ENCODE peak calls at places on chromosome 22, in eight cellular contexts. One of them, this sample, is unnamed. For H3K4me1, the result is how much of the 10 kb centered on the place peaks cover.

GRCh38 chr22:22546490-22546889 is 12.6 kb downstream of the PRAME start:
- DNase-seq in CD8-positive, alpha-beta T cell: no peak
- DNase-seq in fibroblast of lung: peak
- DNase-seq in mesendoderm: no peak
- DNase-seq in CD8-positive, alpha-beta memory T cell: no peak
- DNase-seq in PC-9: no peak
- DNase-seq in naive thymus-derived CD4-positive, alpha-beta T cell: no peak
- DNase-seq in heart left ventricle: no peak
- DNase-seq in this sample: no peak

GRCh38 chr22:42303304-42304020 is 33.0 kb upstream of the TCF20 start:
- DNase-seq in CD8-positive, alpha-beta T cell: no peak
- DNase-seq in fibroblast of lung: no peak
- DNase-seq in mesendoderm: peak
- DNase-seq in CD8-positive, alpha-beta memory T cell: no peak
- DNase-seq in PC-9: no peak
- DNase-seq in naive thymus-derived CD4-positive, alpha-beta T cell: no peak
- DNase-seq in heart left ventricle: no peak
- DNase-seq in this sample: no peak

GRCh38 chr22:49655168-49655812 is 172.4 kb downstream of the BRD1 start:
- DNase-seq in CD8-positive, alpha-beta T cell: no peak
- DNase-seq in fibroblast of lung: no peak
- DNase-seq in mesendoderm: no peak
- DNase-seq in CD8-positive, alpha-beta memory T cell: peak
- DNase-seq in PC-9: no peak
- DNase-seq in naive thymus-derived CD4-positive, alpha-beta T cell: no peak
- DNase-seq in heart left ventricle: no peak
- DNase-seq in this sample: no peak

GRCh38 chr22:48586799-48587185 is 1240.9 kb downstream of the BRD1 start:
- DNase-seq in CD8-positive, alpha-beta T cell: no peak
- DNase-seq in fibroblast of lung: no peak
- DNase-seq in mesendoderm: no peak
- DNase-seq in CD8-positive, alpha-beta memory T cell: no peak
- DNase-seq in PC-9: no peak
- DNase-seq in naive thymus-derived CD4-positive, alpha-beta T cell: no peak
- DNase-seq in heart left ventricle: no peak
- DNase-seq in this sample: no peak

GRCh38 chr22:22109693-22110466 is 127.3 kb upstream of the TOP3B start:
- DNase-seq in CD8-positive, alpha-beta T cell: no peak
- DNase-seq in fibroblast of lung: no peak
- DNase-seq in mesendoderm: peak
- DNase-seq in CD8-positive, alpha-beta memory T cell: no peak
- DNase-seq in PC-9: no peak
- DNase-seq in naive thymus-derived CD4-positive, alpha-beta T cell: no peak
- DNase-seq in heart left ventricle: no peak
- DNase-seq in this sample: no peak

GRCh38 chr22:18156878-18157713 is 7.1 kb downstream of the USP18 start:
- DNase-seq in CD8-positive, alpha-beta T cell: no peak
- DNase-seq in fibroblast of lung: peak
- DNase-seq in mesendoderm: peak
- DNase-seq in CD8-positive, alpha-beta memory T cell: no peak
- DNase-seq in PC-9: peak
- DNase-seq in naive thymus-derived CD4-positive, alpha-beta T cell: no peak
- DNase-seq in heart left ventricle: peak
- DNase-seq in this sample: peak

GRCh38 chr22:21984793-21985192 is 2.2 kb upstream of the TOP3B start:
- DNase-seq in CD8-positive, alpha-beta T cell: no peak
- DNase-seq in fibroblast of lung: peak
- DNase-seq in mesendoderm: peak
- DNase-seq in CD8-positive, alpha-beta memory T cell: no peak
- DNase-seq in PC-9: no peak
- DNase-seq in naive thymus-derived CD4-positive, alpha-beta T cell: no peak
- DNase-seq in heart left ventricle: no peak
- DNase-seq in this sample: no peak

GRCh38 chr22:27115816-27116256 is 458.4 kb downstream of the MIAT start:
- DNase-seq in CD8-positive, alpha-beta T cell: no peak
- DNase-seq in fibroblast of lung: no peak
- DNase-seq in mesendoderm: peak
- DNase-seq in CD8-positive, alpha-beta memory T cell: no peak
- DNase-seq in PC-9: peak
- DNase-seq in naive thymus-derived CD4-positive, alpha-beta T cell: no peak
- DNase-seq in heart left ventricle: no peak
- DNase-seq in this sample: no peak

GRCh38 chr22:19164425-19164824 is 14.1 kb downstream of the SLC25A1 start:
- DNase-seq in CD8-positive, alpha-beta T cell: no peak
- DNase-seq in fibroblast of lung: no peak
- DNase-seq in mesendoderm: no peak
- DNase-seq in CD8-positive, alpha-beta memory T cell: no peak
- DNase-seq in PC-9: no peak
- DNase-seq in naive thymus-derived CD4-positive, alpha-beta T cell: no peak
- DNase-seq in heart left ventricle: no peak
- DNase-seq in this sample: no peak

GRCh38 chr22:17319541-17319940 is 49.7 kb upstream of the CECR2 start:
- DNase-seq in CD8-positive, alpha-beta T cell: no peak
- DNase-seq in fibroblast of lung: no peak
- DNase-seq in mesendoderm: no peak
- DNase-seq in CD8-positive, alpha-beta memory T cell: no peak
- DNase-seq in PC-9: no peak
- DNase-seq in naive thymus-derived CD4-positive, alpha-beta T cell: no peak
- DNase-seq in heart left ventricle: no peak
- DNase-seq in this sample: no peak

GRCh38 chr22:50699001-50699753 is 26.6 kb downstream of the SHANK3 start:
- DNase-seq in CD8-positive, alpha-beta T cell: no peak
- DNase-seq in fibroblast of lung: no peak
- DNase-seq in mesendoderm: no peak
- DNase-seq in CD8-positive, alpha-beta memory T cell: peak
- DNase-seq in PC-9: no peak
- DNase-seq in naive thymus-derived CD4-positive, alpha-beta T cell: no peak
- DNase-seq in heart left ventricle: no peak
- DNase-seq in this sample: peak

GRCh38 chr22:46774456-46775363 is 12.3 kb downstream of the TBC1D22A start:
- DNase-seq in CD8-positive, alpha-beta T cell: no peak
- DNase-seq in fibroblast of lung: no peak
- DNase-seq in mesendoderm: no peak
- DNase-seq in CD8-positive, alpha-beta memory T cell: no peak
- DNase-seq in PC-9: no peak
- DNase-seq in naive thymus-derived CD4-positive, alpha-beta T cell: no peak
- DNase-seq in heart left ventricle: no peak
- DNase-seq in this sample: no peak

GRCh38 chr22:30424471-30425326 is 869 bp upstream of the MTFP1 start:
- DNase-seq in CD8-positive, alpha-beta T cell: no peak
- DNase-seq in fibroblast of lung: no peak
- DNase-seq in mesendoderm: peak
- DNase-seq in CD8-positive, alpha-beta memory T cell: no peak
- DNase-seq in PC-9: peak
- DNase-seq in naive thymus-derived CD4-positive, alpha-beta T cell: no peak
- DNase-seq in heart left ventricle: no peak
- DNase-seq in this sample: no peak

GRCh38 chr22:50319503-50319951 is 7.3 kb downstream of the DENND6B start:
- DNase-seq in CD8-positive, alpha-beta T cell: no peak
- DNase-seq in fibroblast of lung: no peak
- DNase-seq in mesendoderm: no peak
- DNase-seq in CD8-positive, alpha-beta memory T cell: no peak
- DNase-seq in PC-9: no peak
- DNase-seq in naive thymus-derived CD4-positive, alpha-beta T cell: no peak
- DNase-seq in heart left ventricle: no peak
- DNase-seq in this sample: no peak

DNA sequence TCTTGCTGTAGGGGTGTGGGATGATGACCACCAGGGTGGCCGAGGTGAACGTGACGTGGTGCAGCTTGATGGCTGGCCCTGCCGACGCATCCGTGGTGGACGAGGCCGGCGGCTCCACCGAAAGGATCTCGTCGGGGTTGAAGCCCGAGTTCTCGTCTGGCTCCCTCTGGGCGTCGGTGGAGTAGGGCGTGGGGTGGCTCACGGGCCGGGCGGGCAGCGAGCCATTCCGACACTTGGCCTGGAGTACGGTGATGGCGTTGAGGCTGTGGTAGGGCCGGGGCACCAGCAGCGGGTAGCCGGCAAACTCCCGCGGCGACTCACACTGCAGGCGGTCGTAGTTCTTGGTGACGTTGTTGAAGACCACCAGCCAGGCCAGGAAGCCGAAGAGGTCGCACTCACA is 52.7 kb downstream of the ELFN2 start:
- DNase-seq in CD8-positive, alpha-beta T cell: no peak
- DNase-seq in fibroblast of lung: no peak
- DNase-seq in mesendoderm: no peak
- DNase-seq in CD8-positive, alpha-beta memory T cell: no peak
- DNase-seq in PC-9: no peak
- DNase-seq in naive thymus-derived CD4-positive, alpha-beta T cell: no peak
- DNase-seq in heart left ventricle: no peak
- DNase-seq in this sample: no peak
- H3K4me1 ChIP-seq in CD8-positive, alpha-beta T cell: under half
- H3K4me1 ChIP-seq in fibroblast of lung: under half
- H3K4me1 ChIP-seq in mesendoderm: under half
- H3K4me1 ChIP-seq in CD8-positive, alpha-beta memory T cell: under half
- H3K4me1 ChIP-seq in PC-9: under half
- H3K4me1 ChIP-seq in naive thymus-derived CD4-positive, alpha-beta T cell: under half
- H3K4me1 ChIP-seq in heart left ventricle: under half
- H3K4me1 ChIP-seq in this sample: under half

DNA sequence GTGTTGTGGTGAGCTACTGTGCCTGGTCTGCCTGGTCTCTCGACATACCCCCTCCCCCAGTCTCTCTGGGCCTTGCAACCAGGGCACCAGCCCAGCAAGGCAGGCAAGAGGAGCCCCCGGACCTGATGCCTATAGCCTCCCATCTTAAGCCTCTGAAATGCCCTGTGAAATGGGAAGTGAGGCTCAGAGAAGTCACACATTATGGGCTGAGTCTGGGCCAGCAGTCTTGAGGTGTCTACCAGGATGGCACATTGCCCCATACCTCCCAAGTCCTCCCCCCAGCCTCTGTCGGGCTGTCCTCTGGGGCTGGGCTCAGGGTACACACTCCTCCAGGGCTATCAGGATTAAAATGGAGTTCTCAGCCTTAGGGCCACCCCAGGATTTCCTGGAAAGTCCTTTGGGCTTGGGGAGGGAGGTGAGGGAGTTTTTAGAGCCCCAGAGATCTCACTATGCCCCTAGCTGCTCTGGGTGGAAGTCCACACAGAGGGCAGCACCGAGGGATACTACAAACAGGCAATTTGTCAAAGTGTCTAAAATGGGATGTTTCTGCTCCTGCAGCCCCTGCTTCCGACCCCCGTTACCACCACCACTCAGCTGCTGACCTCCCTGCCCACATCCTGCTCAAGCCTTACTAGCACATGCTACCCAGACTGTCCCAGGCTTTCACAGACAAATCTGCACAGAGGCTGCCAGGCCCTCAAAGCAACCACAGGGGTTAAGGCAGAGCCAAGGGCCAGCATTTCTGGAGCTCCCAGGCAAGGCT is 3.1 kb upstream of the SH3BP1 start:
- DNase-seq in CD8-positive, alpha-beta T cell: no peak
- DNase-seq in fibroblast of lung: peak
- DNase-seq in mesendoderm: peak
- DNase-seq in CD8-positive, alpha-beta memory T cell: no peak
- DNase-seq in PC-9: no peak
- DNase-seq in naive thymus-derived CD4-positive, alpha-beta T cell: no peak
- DNase-seq in heart left ventricle: no peak
- DNase-seq in this sample: no peak
- H3K27ac ChIP-seq in CD8-positive, alpha-beta T cell: no peak
- H3K27ac ChIP-seq in fibroblast of lung: no peak
- H3K27ac ChIP-seq in mesendoderm: peak
- H3K27ac ChIP-seq in CD8-positive, alpha-beta memory T cell: peak
- H3K27ac ChIP-seq in PC-9: no peak
- H3K27ac ChIP-seq in naive thymus-derived CD4-positive, alpha-beta T cell: peak
- H3K27ac ChIP-seq in heart left ventricle: no peak
- H3K27ac ChIP-seq in this sample: no peak

DNA sequence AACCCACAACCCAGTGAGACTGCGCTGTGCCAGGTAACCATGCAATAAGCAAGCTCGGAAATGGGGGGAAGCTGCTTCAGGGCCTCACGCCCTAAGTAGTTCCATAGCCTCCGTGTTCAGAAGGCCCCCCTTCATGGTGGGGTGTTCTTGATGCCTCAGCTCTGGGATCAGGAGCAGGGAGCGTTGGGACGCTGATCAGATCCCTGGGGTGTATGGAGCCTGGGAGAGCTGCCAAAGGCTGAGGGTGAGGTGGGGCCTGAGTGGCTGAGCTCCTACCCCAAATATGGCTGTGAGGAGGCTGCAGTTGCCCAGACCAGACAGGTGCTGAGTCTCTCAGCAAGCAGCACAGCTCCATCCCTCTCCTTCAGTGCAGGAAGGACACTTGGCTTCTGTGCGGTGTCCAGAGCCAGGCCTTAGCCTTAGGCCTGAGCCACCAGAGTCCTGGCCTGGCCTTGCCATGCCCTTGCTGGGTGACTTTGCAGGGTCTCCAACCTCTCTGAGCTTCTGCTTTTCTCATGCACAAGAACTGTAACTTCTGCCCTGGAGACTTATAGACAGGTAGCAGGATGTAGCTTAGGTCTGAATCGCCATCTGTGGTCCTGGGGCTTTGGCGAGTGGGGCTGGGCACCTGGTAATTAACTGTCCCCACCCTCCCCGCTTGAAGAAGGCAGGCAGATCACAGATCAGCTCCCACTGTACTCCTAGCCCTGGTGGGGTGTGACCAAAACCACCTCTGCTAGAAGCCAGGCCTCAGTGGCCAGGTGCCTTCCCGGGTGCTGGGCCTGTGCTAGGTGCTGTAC is 5.3 kb downstream of the MMP11 start:
- DNase-seq in CD8-positive, alpha-beta T cell: no peak
- DNase-seq in fibroblast of lung: no peak
- DNase-seq in mesendoderm: no peak
- DNase-seq in CD8-positive, alpha-beta memory T cell: no peak
- DNase-seq in PC-9: no peak
- DNase-seq in naive thymus-derived CD4-positive, alpha-beta T cell: no peak
- DNase-seq in heart left ventricle: peak
- DNase-seq in this sample: peak
- H3K4me1 ChIP-seq in CD8-positive, alpha-beta T cell: under half
- H3K4me1 ChIP-seq in fibroblast of lung: under half
- H3K4me1 ChIP-seq in mesendoderm: under half
- H3K4me1 ChIP-seq in CD8-positive, alpha-beta memory T cell: under half
- H3K4me1 ChIP-seq in PC-9: under half
- H3K4me1 ChIP-seq in naive thymus-derived CD4-positive, alpha-beta T cell: under half
- H3K4me1 ChIP-seq in heart left ventricle: under half
- H3K4me1 ChIP-seq in this sample: half or more

GRCh38 chr22:38314140-38314991 is 2.9 kb downstream of the CSNK1E start:
- DNase-seq in CD8-positive, alpha-beta T cell: no peak
- DNase-seq in fibroblast of lung: peak
- DNase-seq in mesendoderm: peak
- DNase-seq in CD8-positive, alpha-beta memory T cell: no peak
- DNase-seq in PC-9: peak
- DNase-seq in naive thymus-derived CD4-positive, alpha-beta T cell: peak
- DNase-seq in heart left ventricle: no peak
- DNase-seq in this sample: no peak

GRCh38 chr22:38314992-38315800 is 2.0 kb downstream of the CSNK1E start:
- DNase-seq in CD8-positive, alpha-beta T cell: no peak
- DNase-seq in fibroblast of lung: peak
- DNase-seq in mesendoderm: peak
- DNase-seq in CD8-positive, alpha-beta memory T cell: no peak
- DNase-seq in PC-9: peak
- DNase-seq in naive thymus-derived CD4-positive, alpha-beta T cell: peak
- DNase-seq in heart left ventricle: no peak
- DNase-seq in this sample: no peak

GRCh38 chr22:38311331-38311635 is 6.0 kb downstream of the CSNK1E start:
- DNase-seq in CD8-positive, alpha-beta T cell: no peak
- DNase-seq in fibroblast of lung: no peak
- DNase-seq in mesendoderm: no peak
- DNase-seq in CD8-positive, alpha-beta memory T cell: no peak
- DNase-seq in PC-9: no peak
- DNase-seq in naive thymus-derived CD4-positive, alpha-beta T cell: no peak
- DNase-seq in heart left ventricle: peak
- DNase-seq in this sample: no peak

GRCh38 chr22:38312261-38312800 is 4.9 kb downstream of the CSNK1E start:
- DNase-seq in CD8-positive, alpha-beta T cell: no peak
- DNase-seq in fibroblast of lung: peak
- DNase-seq in mesendoderm: no peak
- DNase-seq in CD8-positive, alpha-beta memory T cell: no peak
- DNase-seq in PC-9: no peak
- DNase-seq in naive thymus-derived CD4-positive, alpha-beta T cell: no peak
- DNase-seq in heart left ventricle: no peak
- DNase-seq in this sample: no peak

GRCh38 chr22:38313384-38313955 is 3.8 kb downstream of the CSNK1E start:
- DNase-seq in CD8-positive, alpha-beta T cell: no peak
- DNase-seq in fibroblast of lung: peak
- DNase-seq in mesendoderm: no peak
- DNase-seq in CD8-positive, alpha-beta memory T cell: peak
- DNase-seq in PC-9: peak
- DNase-seq in naive thymus-derived CD4-positive, alpha-beta T cell: peak
- DNase-seq in heart left ventricle: peak
- DNase-seq in this sample: peak
- H3K27ac ChIP-seq in CD8-positive, alpha-beta T cell: peak
- H3K27ac ChIP-seq in fibroblast of lung: peak
- H3K27ac ChIP-seq in mesendoderm: no peak
- H3K27ac ChIP-seq in CD8-positive, alpha-beta memory T cell: no peak
- H3K27ac ChIP-seq in PC-9: peak
- H3K27ac ChIP-seq in naive thymus-derived CD4-positive, alpha-beta T cell: peak
- H3K27ac ChIP-seq in heart left ventricle: peak
- H3K27ac ChIP-seq in this sample: peak

This sample was measured in left ventricle myocardium inferior.